ENCODE peak calls at places on chromosomes 13 and 19, in ten cellular contexts. J, E, X, L, F, W, H, M, A and S are unnamed samples.

GRCh38 chr13:93867481-93867880 is 612.0 kb downstream of the DCT start:
- DNase-seq in J (no peak), E (no peak), X (no peak), L (no peak), F (no peak), W (no peak), H (no peak), M (peak), A (no peak), S (no peak)

GRCh38 chr19:917323-918151 is at the start of gene KISS1R:
- DNase-seq in J (peak), E (no peak), X (peak), L (no peak), F (peak), W (peak), H (no peak), M (no peak), A (no peak), S (no peak)

GRCh38 chr19:16197188-16197621 is 506 bp upstream of the AP1M1 start:
- DNase-seq in J (no peak), E (peak), X (no peak), L (peak), F (no peak), W (no peak), H (no peak), M (peak), A (no peak), S (no peak)

GRCh38 chr13:82822935-82823334 is 1059.3 kb downstream of the SLITRK1 start:
- DNase-seq in J (no peak), E (no peak), X (no peak), L (no peak), F (no peak), W (no peak), H (no peak), M (no peak), A (no peak), S (no peak)

GRCh38 chr19:2111425-2111824 is 14.7 kb downstream of the IZUMO4 start:
- DNase-seq in J (no peak), E (no peak), X (no peak), L (no peak), F (no peak), W (no peak), H (no peak), M (no peak), A (no peak), S (no peak)

GRCh38 chr19:16593181-16593580 is 21.0 kb upstream of the SLC35E1 start:
- DNase-seq in J (no peak), E (no peak), X (no peak), L (no peak), F (no peak), W (no peak), H (no peak), M (no peak), A (no peak), S (no peak)

GRCh38 chr19:41707502-41707812 is 969 bp upstream of the CEACAM5 start:
- DNase-seq in J (no peak), E (no peak), X (no peak), L (no peak), F (peak), W (no peak), H (no peak), M (no peak), A (no peak), S (no peak)

GRCh38 chr19:334296-335071 is 10.1 kb downstream of the MIER2 start:
- DNase-seq in J (no peak), E (no peak), X (no peak), L (no peak), F (no peak), W (no peak), H (no peak), M (no peak), A (no peak), S (no peak)

GRCh38 chr13:105406551-105406950 is 1128.9 kb downstream of the EFNB2 start:
- DNase-seq in J (no peak), E (no peak), X (no peak), L (no peak), F (no peak), W (no peak), H (no peak), M (no peak), A (no peak), S (no peak)

GRCh38 chr19:51366999-51367564 is 894 bp upstream of the ETFB start:
- DNase-seq in J (no peak), E (no peak), X (peak), L (peak), F (peak), W (peak), H (no peak), M (no peak), A (peak), S (no peak)

GRCh38 chr19:17910776-17911360 is 21.9 kb upstream of the CCDC124 start:
- DNase-seq in J (no peak), E (no peak), X (no peak), L (peak), F (no peak), W (no peak), H (no peak), M (no peak), A (no peak), S (no peak)

GRCh38 chr19:2416321-2417097 is 10.9 kb downstream of the TIMM13 start:
- DNase-seq in J (no peak), E (no peak), X (no peak), L (no peak), F (no peak), W (no peak), H (no peak), M (no peak), A (no peak), S (no peak)

GRCh38 chr13:102020611-102021216 is 381.1 kb downstream of the FGF14 start:
- DNase-seq in J (no peak), E (no peak), X (no peak), L (peak), F (no peak), W (no peak), H (no peak), M (no peak), A (no peak), S (no peak)

GRCh38 chr13:78183737-78184136 is 265.1 kb upstream of the EDNRB start:
- DNase-seq in J (no peak), E (no peak), X (no peak), L (no peak), F (no peak), W (no peak), H (no peak), M (no peak), A (no peak), S (no peak)

GRCh38 chr13:114032121-114032799 is 58.4 kb upstream of the C13orf46 start:
- DNase-seq in J (no peak), E (no peak), X (no peak), L (peak), F (no peak), W (no peak), H (no peak), M (no peak), A (no peak), S (no peak)

GRCh38 chr19:6801397-6802086 is 29.0 kb downstream of the VAV1 start:
- DNase-seq in J (peak), E (peak), X (no peak), L (peak), F (peak), W (no peak), H (no peak), M (no peak), A (peak), S (no peak)

GRCh38 chr13:48896312-48896711 is 79.4 kb upstream of the FNDC3A start:
- DNase-seq in J (no peak), E (no peak), X (no peak), L (peak), F (no peak), W (no peak), H (no peak), M (peak), A (no peak), S (no peak)

GRCh38 chr19:45128109-45128508 is 32.7 kb downstream of the NKPD1 start:
- DNase-seq in J (no peak), E (no peak), X (no peak), L (no peak), F (no peak), W (no peak), H (no peak), M (no peak), A (no peak), S (no peak)

GRCh38 chr19:7748756-7749155 is 1.4 kb upstream of the CD209 start:
- DNase-seq in J (peak), E (no peak), X (no peak), L (peak), F (peak), W (no peak), H (no peak), M (no peak), A (no peak), S (no peak)

GRCh38 chr19:8478605-8479004 is 23.8 kb downstream of the PRAM1 start:
- DNase-seq in J (no peak), E (no peak), X (no peak), L (no peak), F (no peak), W (no peak), H (no peak), M (no peak), A (no peak), S (no peak)

GRCh38 chr19:54518844-54519243 is 16.2 kb downstream of the LAIR2 start:
- DNase-seq in J (no peak), E (no peak), X (no peak), L (no peak), F (no peak), W (no peak), H (no peak), M (no peak), A (peak), S (no peak)

GRCh38 chr19:10122066-10122465 is 2.4 kb upstream of the EIF3G start:
- DNase-seq in J (no peak), E (peak), X (no peak), L (no peak), F (no peak), W (no peak), H (no peak), M (peak), A (no peak), S (no peak)

GRCh38 chr13:48155850-48156249 is 60.9 kb upstream of the MED4 start:
- DNase-seq in J (no peak), E (no peak), X (no peak), L (peak), F (no peak), W (no peak), H (no peak), M (no peak), A (no peak), S (no peak)

GRCh38 chr13:30421093-30422055 is 919 bp upstream of the UBE2L5 start:
- DNase-seq in J (peak), E (peak), X (peak), L (peak), F (peak), W (peak), H (peak), M (peak), A (peak), S (peak)

GRCh38 chr13:113553541-113554332 is 30.8 kb upstream of the TFDP1 start:
- DNase-seq in J (no peak), E (peak), X (no peak), L (no peak), F (no peak), W (no peak), H (no peak), M (no peak), A (no peak), S (no peak)

GRCh38 chr19:11504502-11505031 is 1.1 kb downstream of the ZNF653 start:
- DNase-seq in J (no peak), E (no peak), X (no peak), L (no peak), F (no peak), W (no peak), H (no peak), M (no peak), A (no peak), S (no peak)

GRCh38 chr19:40235238-40236025 is 8.9 kb upstream of the CCNP start:
- DNase-seq in J (peak), E (peak), X (no peak), L (no peak), F (peak), W (no peak), H (no peak), M (no peak), A (no peak), S (no peak)

GRCh38 chr19:56105090-56105701 is 15.9 kb downstream of the ZNF787 start:
- DNase-seq in J (peak), E (peak), X (peak), L (peak), F (peak), W (peak), H (peak), M (no peak), A (peak), S (peak)

GRCh38 chr19:46748325-46749109 is 2.3 kb upstream of the STRN4 start:
- DNase-seq in J (peak), E (no peak), X (peak), L (peak), F (peak), W (peak), H (peak), M (no peak), A (peak), S (peak)

GRCh38 chr19:46614114-46614701 is 10.7 kb downstream of the PTGIR start:
- DNase-seq in J (peak), E (peak), X (peak), L (peak), F (peak), W (peak), H (peak), M (no peak), A (peak), S (peak)

GRCh38 chr13:44874886-44875630 is 114.2 kb downstream of the NUFIP1 start:
- DNase-seq in J (no peak), E (no peak), X (no peak), L (no peak), F (no peak), W (no peak), H (no peak), M (no peak), A (no peak), S (no peak)

GRCh38 chr13:27704681-27705080 is 83.0 kb downstream of the POLR1D start:
- DNase-seq in J (no peak), E (no peak), X (no peak), L (peak), F (no peak), W (no peak), H (no peak), M (no peak), A (no peak), S (no peak)

GRCh38 chr13:61414686-61415664 is 674 bp downstream of the PCDH20 start:
- DNase-seq in J (peak), E (peak), X (peak), L (peak), F (peak), W (peak), H (no peak), M (no peak), A (no peak), S (peak)

GRCh38 chr13:61413572-61413971 is 2.1 kb downstream of the PCDH20 start:
- DNase-seq in J (peak), E (no peak), X (peak), L (no peak), F (peak), W (peak), H (no peak), M (no peak), A (no peak), S (peak)

GRCh38 chr13:61410266-61410665 is 5.4 kb downstream of the PCDH20 start:
- DNase-seq in J (no peak), E (no peak), X (no peak), L (no peak), F (no peak), W (no peak), H (no peak), M (no peak), A (no peak), S (no peak)

GRCh38 chr13:61414136-61414535 is 1.5 kb downstream of the PCDH20 start:
- DNase-seq in J (no peak), E (no peak), X (no peak), L (no peak), F (no peak), W (no peak), H (no peak), M (no peak), A (no peak), S (no peak)

GRCh38 chr13:61410669-61411297 is 4.9 kb downstream of the PCDH20 start:
- DNase-seq in J (no peak), E (no peak), X (no peak), L (peak), F (no peak), W (no peak), H (no peak), M (no peak), A (no peak), S (no peak)
- TF ChIP-seq CTCF in J (peak), E (peak), X (peak), L (peak), F (peak), W (peak), H (peak), M (peak), A (peak), S (peak)

GRCh38 chr19:37114001-37114400 is 35.8 kb downstream of the ZNF420 start:
- DNase-seq in J (no peak), E (no peak), X (no peak), L (no peak), F (peak), W (no peak), H (no peak), M (no peak), A (no peak), S (no peak)
- TF ChIP-seq CTCF in J (peak), E (no peak), X (peak), L (peak), F (peak), W (no peak), H (no peak), M (peak), A (no peak), S (peak)

GRCh38 chr19:4402171-4403004 is at the start of gene CHAF1A:
- DNase-seq in J (peak), E (peak), X (peak), L (peak), F (peak), W (peak), H (peak), M (peak), A (peak), S (peak)
- TF ChIP-seq CTCF in J (no peak), E (no peak), X (no peak), L (no peak), F (no peak), W (no peak), H (no peak), M (no peak), A (no peak), S (no peak)

DNA sequence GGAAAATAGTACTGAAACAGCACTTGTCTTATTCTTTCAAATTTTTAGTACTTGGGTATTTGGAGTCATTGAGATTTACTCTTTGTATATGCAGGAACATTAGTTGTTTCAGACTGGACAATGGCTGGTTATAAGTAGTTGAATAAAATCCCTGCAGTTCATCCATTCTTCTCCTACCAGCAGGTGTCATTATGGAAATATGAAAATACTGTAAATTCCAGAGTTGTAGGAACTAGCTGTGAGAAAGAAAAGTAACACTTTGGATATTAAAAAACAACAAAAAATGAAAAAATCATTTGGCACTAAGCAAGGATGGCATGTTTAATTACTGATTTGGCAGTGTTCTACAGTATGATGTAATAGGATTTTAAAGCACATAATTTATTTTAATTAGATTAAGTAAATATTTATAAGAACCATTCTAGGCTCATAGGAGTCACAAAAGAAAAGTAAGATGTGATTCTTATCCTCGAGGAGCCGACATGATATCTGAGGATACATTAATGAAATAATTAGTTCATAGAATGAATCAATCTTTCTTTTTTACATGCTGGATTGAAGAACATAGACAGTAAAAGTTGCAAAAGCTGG is 155.3 kb downstream of the KCNRG start:
- DNase-seq in J (no peak), E (no peak), X (no peak), L (peak), F (no peak), W (no peak), H (no peak), M (no peak), A (no peak), S (no peak)
- TF ChIP-seq CTCF in J (no peak), E (peak), X (no peak), L (peak), F (no peak), W (no peak), H (peak), M (peak), A (peak), S (no peak)

DNA sequence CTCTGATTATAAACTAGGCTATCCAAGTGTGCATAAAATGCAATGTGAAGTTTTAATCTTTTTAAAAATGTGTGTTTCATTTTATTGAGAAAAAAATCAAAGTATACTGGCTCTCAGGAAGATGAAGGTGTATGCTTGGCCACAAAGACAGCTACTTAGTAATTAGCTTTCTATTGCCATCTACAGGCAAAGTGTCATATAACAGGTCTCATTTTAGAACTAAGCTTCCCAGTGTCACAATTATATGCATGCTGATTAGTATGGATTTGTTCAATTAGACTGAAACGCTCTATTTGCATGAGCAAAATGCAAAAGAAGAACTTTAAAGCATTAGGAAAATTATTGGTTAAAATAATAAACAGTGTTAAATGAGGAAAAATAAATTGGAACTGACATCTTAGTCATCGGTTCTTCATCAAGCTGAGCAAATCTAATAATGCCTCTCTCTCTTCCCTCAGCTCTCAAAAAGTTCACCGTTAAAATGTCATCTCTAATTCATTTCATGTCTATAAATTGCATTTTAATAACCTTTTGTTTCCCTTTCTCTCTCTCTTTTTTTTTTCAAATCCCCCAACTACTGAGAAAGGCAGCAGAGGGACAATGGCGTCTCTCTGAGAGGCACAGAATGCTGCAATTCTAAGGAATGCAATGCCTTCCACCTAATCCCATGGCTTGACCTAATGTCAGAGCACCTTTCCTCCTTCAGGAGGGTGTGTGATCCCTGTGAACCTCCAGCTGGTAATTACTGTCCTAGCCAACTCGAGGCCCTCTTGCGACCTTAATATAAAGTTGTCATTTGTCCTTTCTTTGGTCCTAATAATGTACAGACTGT is 313.1 kb upstream of the MAB21L1 start:
- DNase-seq in J (no peak), E (no peak), X (no peak), L (peak), F (no peak), W (no peak), H (no peak), M (no peak), A (no peak), S (no peak)
- TF ChIP-seq CTCF in J (peak), E (peak), X (peak), L (peak), F (no peak), W (peak), H (peak), M (peak), A (peak), S (no peak)